ENCODE peak calls at places on chromosomes 2 and 18, in four cellular contexts. K is cardiac muscle cell, M is AG04450, F is ovary. C is an unnamed sample.

GRCh38 chr2:10984418-10985130 is 72.8 kb downstream of the KCNF1 start:
- DNase-seq in K (no peak), F (no peak), M (no peak), C (no peak)

GRCh38 chr18:58624011-58624410 is 4.9 kb downstream of the ALPK2 start:
- DNase-seq in M (no peak), F (no peak), K (no peak), C (no peak)

GRCh38 chr18:32289480-32290075 is 99.7 kb downstream of the MEP1B start:
- DNase-seq in K (peak; percentile 84), F (peak; percentile 51), M (peak; percentile 36), C (peak; percentile 44)

GRCh38 chr2:17827306-17827705 is 11.0 kb downstream of the MSGN1 start:
- DNase-seq in F (no peak), K (no peak), M (no peak), C (no peak)

GRCh38 chr2:56613917-56614316 is 430.1 kb downstream of the CCDC85A start:
- DNase-seq in F (no peak), M (no peak), K (no peak), C (no peak)

GRCh38 chr18:2805970-2806943 is 40.5 kb upstream of the EMILIN2 start:
- DNase-seq in M (peak; percentile 11), K (peak; percentile 27), F (no peak), C (no peak)

GRCh38 chr2:46252891-46253659 is 44.1 kb upstream of the EPAS1 start:
- DNase-seq in K (peak; percentile 65), M (no peak), F (no peak), C (no peak)

GRCh38 chr18:79753391-79753851 is 44.3 kb upstream of the KCNG2 start:
- DNase-seq in K (no peak), F (peak; percentile 4), M (no peak), C (no peak)

GRCh38 chr18:75341267-75341666 is 86.2 kb downstream of the SMIM21 start:
- DNase-seq in M (no peak), F (no peak), K (peak; percentile 9), C (peak; percentile 30)

GRCh38 chr18:58253318-58253717 is 209.3 kb downstream of the NEDD4L start:
- DNase-seq in M (no peak), K (no peak), F (no peak), C (no peak)

GRCh38 chr2:235550378-235550760 is 56.5 kb downstream of the AGAP1 start:
- DNase-seq in F (no peak), K (no peak), M (no peak), C (no peak)

GRCh38 chr18:48928787-48929186 is 22.0 kb downstream of the SMAD7 start:
- DNase-seq in M (no peak), F (no peak), K (no peak), C (no peak)

GRCh38 chr18:79693561-79694205 is 14.1 kb downstream of the CTDP1 start:
- DNase-seq in M (no peak), K (no peak), F (no peak), C (no peak)

GRCh38 chr18:21194871-21195771 is 46.9 kb upstream of the GREB1L start:
- DNase-seq in M (no peak), F (no peak), K (peak; percentile 66), C (no peak)

GRCh38 chr2:234290671-234291070 is 206.2 kb downstream of the ARL4C start:
- DNase-seq in M (no peak), K (no peak), F (no peak), C (no peak)

GRCh38 chr18:35941299-35941698 is 31.2 kb upstream of the RMP24 start:
- DNase-seq in F (no peak), K (no peak), M (no peak), C (no peak)

GRCh38 chr2:205769494-205769848 is 87.2 kb downstream of the NRP2 start:
- DNase-seq in K (peak; percentile 81), F (no peak), M (peak; percentile 78), C (no peak)

GRCh38 chr18:49861659-49862058 is 48.3 kb upstream of the ACAA2 start:
- DNase-seq in K (no peak), F (no peak), M (no peak), C (no peak)

GRCh38 chr18:31549416-31549815 is 42.3 kb upstream of the TTR start:
- DNase-seq in K (no peak), F (no peak), M (no peak), C (no peak)

GRCh38 chr2:100260712-100261620 is 61.3 kb downstream of the LONRF2 start:
- DNase-seq in K (peak; percentile 74), F (peak; percentile 86), M (peak; percentile 73), C (peak; percentile 81)

GRCh38 chr18:79402977-79403722 is 7.4 kb downstream of the NFATC1 start:
- DNase-seq in F (no peak), K (peak; percentile 36), M (no peak), C (peak; percentile 43)

GRCh38 chr2:161208527-161209139 is 48.4 kb downstream of the TANK start:
- DNase-seq in M (peak; percentile 38), K (peak; percentile 72), F (no peak), C (no peak)

GRCh38 chr2:198314559-198315153 is 510.3 kb downstream of the PLCL1 start:
- DNase-seq in F (no peak), M (peak; percentile 18), K (peak; percentile 77), C (no peak)

GRCh38 chr2:235225261-235225660 is 268.6 kb upstream of the AGAP1 start:
- DNase-seq in K (no peak), M (no peak), F (no peak), C (no peak)

GRCh38 chr18:62457830-62458229 is 65.0 kb upstream of the ZCCHC2 start:
- DNase-seq in K (no peak), F (no peak), M (no peak), C (no peak)

GRCh38 chr18:2687390-2688001 is 32.0 kb downstream of the SMCHD1 start:
- DNase-seq in K (no peak), M (no peak), F (no peak), C (no peak)

GRCh38 chr18:62781893-62782292 is 66.6 kb downstream of the PHLPP1 start:
- DNase-seq in F (peak; percentile 60), M (peak; percentile 76), K (peak; percentile 79), C (no peak)

GRCh38 chr18:72470391-72470790 is 73.8 kb downstream of the CBLN2 start:
- DNase-seq in M (no peak), F (no peak), K (peak; percentile 4), C (no peak)

GRCh38 chr2:119111115-119111975 is 47.2 kb downstream of the C1QL2 start:
- DNase-seq in F (no peak), M (no peak), K (no peak), C (no peak)

GRCh38 chr2:55936351-55936750 is 12.8 kb upstream of the EFEMP1 start:
- DNase-seq in F (no peak), K (no peak), M (no peak), C (no peak)

GRCh38 chr2:202158796-202159195 is 79.6 kb downstream of the SUMO1 start:
- DNase-seq in M (no peak), K (peak; percentile 55), F (no peak), C (no peak)
- TF ChIP-seq CTCF in M (peak; percentile 44), K (peak; percentile 50), F (no peak), C (no peak)

GRCh38 chr2:241882090-241882625 is 12.6 kb downstream of the RTP5 start:
- DNase-seq in M (no peak), F (peak; percentile 65), K (no peak), C (peak; percentile 38)
- TF ChIP-seq CTCF in M (peak; percentile 13), F (no peak), K (no peak), C (no peak)

DNA sequence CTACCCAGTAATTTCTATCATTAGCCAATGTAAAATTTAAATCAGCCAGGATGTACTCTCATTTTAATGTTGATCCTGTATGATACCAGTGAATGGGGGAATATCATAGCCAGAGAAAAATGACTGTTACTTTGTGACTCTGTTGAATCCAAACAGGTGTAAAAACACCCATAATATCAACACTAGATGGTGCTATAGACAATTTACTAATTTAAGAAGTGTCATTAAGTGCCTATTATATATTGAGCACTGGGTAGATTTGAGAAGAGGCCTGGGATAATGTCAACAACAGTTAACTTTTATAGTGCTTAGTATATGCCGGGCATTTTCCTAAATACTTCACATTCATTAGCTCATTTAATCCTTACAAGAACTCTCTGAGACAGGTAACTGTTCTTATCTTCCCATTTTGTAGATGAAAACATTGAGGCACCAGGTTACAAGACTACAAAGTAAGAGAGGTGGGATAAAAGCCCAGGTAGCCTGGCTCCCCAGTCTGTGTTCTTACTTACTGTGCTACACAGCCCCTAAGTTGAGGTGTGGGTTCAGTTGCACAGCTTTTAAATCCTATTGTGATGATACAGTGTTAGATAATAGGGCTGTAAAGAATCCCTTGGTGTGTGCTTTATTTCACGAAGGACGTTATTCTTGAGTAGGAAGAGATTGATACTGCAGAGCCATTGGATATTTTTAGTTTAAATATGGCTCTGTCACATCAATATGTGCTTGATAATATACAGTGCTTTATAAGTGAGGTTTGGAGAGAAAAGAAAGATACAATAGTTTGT is 325.5 kb downstream of the AGPS start:
- DNase-seq in M (no peak), F (no peak), K (no peak), C (no peak)
- TF ChIP-seq CTCF in M (no peak), F (no peak), K (peak; percentile 35), C (no peak)

GRCh38 chr2:207813221-207813916 is 43.7 kb upstream of the FZD5 start:
- DNase-seq in K (no peak), F (no peak), M (no peak), C (no peak)
- TF ChIP-seq CTCF in K (no peak), F (no peak), M (no peak), C (peak; percentile 15)

C was measured in nephron progenitor cell.